ENCODE peak calls at places on chromosomes 7 and 10, in four cellular contexts. One of them, this sample, is unnamed.
A peak's percentile ranks its signal among the peaks of the same experiment; 100 is the strongest.

GRCh38 chr7:140521426-140521825 is 42.1 kb upstream of the MKRN1 start:
- DNase-seq in neural crest cell: no peak
- DNase-seq in astrocyte: no peak
- DNase-seq in GM19239: no peak
- DNase-seq in this sample: no peak

GRCh38 chr7:95526128-95526738 is 40.5 kb downstream of the ASB4 start:
- DNase-seq in neural crest cell: no peak
- DNase-seq in GM19239: no peak
- DNase-seq in astrocyte: no peak
- DNase-seq in this sample: no peak

GRCh38 chr10:101965075-101965765 is 90.8 kb downstream of the ARMH3 start:
- DNase-seq in GM19239: no peak
- DNase-seq in astrocyte: no peak
- DNase-seq in neural crest cell: no peak
- DNase-seq in this sample: no peak

GRCh38 chr10:125192005-125192404 is 31.6 kb upstream of the CTBP2 start:
- DNase-seq in neural crest cell: no peak
- DNase-seq in astrocyte: no peak
- DNase-seq in GM19239: no peak
- DNase-seq in this sample: no peak

GRCh38 chr7:30321992-30322637 is 37.7 kb downstream of the ZNRF2 start:
- DNase-seq in astrocyte: no peak
- DNase-seq in GM19239: no peak
- DNase-seq in neural crest cell: no peak
- DNase-seq in this sample: peak; percentile 19

GRCh38 chr10:98340946-98341345 is 73.0 kb upstream of the LOXL4 start:
- DNase-seq in astrocyte: no peak
- DNase-seq in neural crest cell: no peak
- DNase-seq in GM19239: no peak
- DNase-seq in this sample: no peak

GRCh38 chr10:73263948-73264347 is 11.5 kb upstream of the MRPS16 start:
- DNase-seq in astrocyte: no peak
- DNase-seq in neural crest cell: no peak
- DNase-seq in GM19239: no peak
- DNase-seq in this sample: no peak

GRCh38 chr7:106216517-106217088 is 68.2 kb downstream of the NAMPT start:
- DNase-seq in astrocyte: peak; percentile 94
- DNase-seq in GM19239: no peak
- DNase-seq in neural crest cell: no peak
- DNase-seq in this sample: peak; percentile 91

GRCh38 chr7:147413243-147413642 is 1177.3 kb upstream of the C7orf33 start:
- DNase-seq in astrocyte: no peak
- DNase-seq in neural crest cell: no peak
- DNase-seq in GM19239: no peak
- DNase-seq in this sample: no peak

GRCh38 chr10:61140765-61141392 is 196.9 kb upstream of the RHOBTB1 start:
- DNase-seq in neural crest cell: no peak
- DNase-seq in astrocyte: peak; percentile 53
- DNase-seq in GM19239: no peak
- DNase-seq in this sample: peak; percentile 44

GRCh38 chr7:5324961-5325360 is 42.2 kb downstream of the SLC29A4 start:
- DNase-seq in GM19239: no peak
- DNase-seq in astrocyte: no peak
- DNase-seq in neural crest cell: no peak
- DNase-seq in this sample: no peak

GRCh38 chr10:68576118-68576517 is 16.0 kb downstream of the TET1 start:
- DNase-seq in GM19239: no peak
- DNase-seq in astrocyte: no peak
- DNase-seq in neural crest cell: peak; percentile 18
- DNase-seq in this sample: no peak

GRCh38 chr10:119342017-119342734 is 134.8 kb downstream of the GRK5 start:
- DNase-seq in GM19239: no peak
- DNase-seq in neural crest cell: no peak
- DNase-seq in astrocyte: no peak
- DNase-seq in this sample: no peak

GRCh38 chr10:55024718-55025117 is 223.7 kb upstream of the PCDH15 start:
- DNase-seq in astrocyte: no peak
- DNase-seq in neural crest cell: no peak
- DNase-seq in GM19239: no peak
- DNase-seq in this sample: no peak

GRCh38 chr7:74371381-74372059 is 82.2 kb upstream of the GTF2IRD1 start:
- DNase-seq in neural crest cell: no peak
- DNase-seq in GM19239: peak; percentile 55
- DNase-seq in astrocyte: no peak
- DNase-seq in this sample: peak; percentile 55

GRCh38 chr7:143418681-143419458 is 10.2 kb upstream of the EPHA1 start:
- DNase-seq in GM19239: no peak
- DNase-seq in astrocyte: no peak
- DNase-seq in neural crest cell: no peak
- DNase-seq in this sample: no peak

GRCh38 chr7:13092708-13093005 is 405.2 kb downstream of the ARL4A start:
- DNase-seq in neural crest cell: no peak
- DNase-seq in GM19239: no peak
- DNase-seq in astrocyte: no peak
- DNase-seq in this sample: no peak

GRCh38 chr10:29130190-29130673 is 158.6 kb upstream of the LYZL1 start:
- DNase-seq in GM19239: no peak
- DNase-seq in astrocyte: no peak
- DNase-seq in neural crest cell: no peak
- DNase-seq in this sample: peak; percentile 29

GRCh38 chr7:146116452-146117219 is at the start of gene CNTNAP2:
- DNase-seq in neural crest cell: peak; percentile 39
- DNase-seq in GM19239: no peak
- DNase-seq in astrocyte: peak; percentile 18
- DNase-seq in this sample: no peak

GRCh38 chr10:87976101-87976743 is 112.8 kb downstream of the PTEN start:
- DNase-seq in GM19239: no peak
- DNase-seq in neural crest cell: no peak
- DNase-seq in astrocyte: peak; percentile 22
- DNase-seq in this sample: no peak

GRCh38 chr7:92674379-92674778 is 84.2 kb upstream of the FAM133B start:
- DNase-seq in GM19239: no peak
- DNase-seq in astrocyte: no peak
- DNase-seq in neural crest cell: no peak
- DNase-seq in this sample: no peak

GRCh38 chr10:73991846-73992245 is 6.1 kb upstream of the VCL start:
- DNase-seq in GM19239: peak; percentile 50
- DNase-seq in neural crest cell: no peak
- DNase-seq in astrocyte: no peak
- DNase-seq in this sample: peak; percentile 85